ENCODE peak calls at places on chromosome 12, in six cellular contexts. Y, J, V, F, L and C are unnamed samples. For H3K4me1, the result is how much of the 10 kb centered on the place peaks cover.

GRCh38 chr12:51915951-51916350 is 8.6 kb downstream of the ACVRL1 start:
- DNase-seq in Y (no peak), J (no peak), V (peak), F (no peak), L (no peak), C (no peak)

GRCh38 chr12:25677180-25677937 is 124.3 kb upstream of the LMNTD1 start:
- DNase-seq in Y (no peak), J (peak), V (no peak), F (peak), L (no peak), C (no peak)

GRCh38 chr12:131010376-131011131 is 56.8 kb downstream of the ADGRD1 start:
- DNase-seq in Y (no peak), J (no peak), V (no peak), F (no peak), L (no peak), C (no peak)

GRCh38 chr12:39902823-39903222 is 203.1 kb downstream of the SLC2A13 start:
- DNase-seq in Y (no peak), J (peak), V (no peak), F (no peak), L (no peak), C (no peak)

GRCh38 chr12:27500546-27500945 is 23.5 kb upstream of the PPFIBP1 start:
- DNase-seq in Y (no peak), J (no peak), V (no peak), F (no peak), L (no peak), C (no peak)

GRCh38 chr12:49863946-49864816 is 21.3 kb upstream of the BCDIN3D start:
- DNase-seq in Y (no peak), J (no peak), V (no peak), F (no peak), L (no peak), C (peak)

GRCh38 chr12:99985129-99985570 is 414 bp upstream of the ANKS1B start:
- DNase-seq in Y (no peak), J (no peak), V (no peak), F (no peak), L (no peak), C (peak)

GRCh38 chr12:78120866-78121590 is 290.3 kb downstream of the NAV3 start:
- DNase-seq in Y (no peak), J (peak), V (no peak), F (peak), L (no peak), C (no peak)

GRCh38 chr12:80622271-80622670 is 85.2 kb upstream of the MYF6 start:
- DNase-seq in Y (no peak), J (no peak), V (no peak), F (peak), L (no peak), C (peak)

GRCh38 chr12:132881853-132882252 is 5.6 kb downstream of the CHFR start:
- DNase-seq in Y (no peak), J (no peak), V (no peak), F (no peak), L (no peak), C (no peak)

GRCh38 chr12:119772431-119772830 is 104.5 kb downstream of the PRKAB1 start:
- DNase-seq in Y (no peak), J (no peak), V (no peak), F (no peak), L (no peak), C (peak)

GRCh38 chr12:52848661-52849255 is at the start of gene KRT78:
- DNase-seq in Y (no peak), J (no peak), V (peak), F (no peak), L (no peak), C (no peak)

GRCh38 chr12:47939009-47939601 is 24.3 kb upstream of the TMEM106C start:
- DNase-seq in Y (peak), J (no peak), V (no peak), F (no peak), L (no peak), C (no peak)

GRCh38 chr12:23707270-23707669 is 242.2 kb downstream of the SOX5 start:
- DNase-seq in Y (no peak), J (no peak), V (no peak), F (no peak), L (no peak), C (no peak)

GRCh38 chr12:127393896-127394295 is 873.1 kb upstream of the TMEM132C start:
- DNase-seq in Y (no peak), J (peak), V (no peak), F (no peak), L (no peak), C (no peak)

GRCh38 chr12:113347-113746 is 46.8 kb downstream of the IQSEC3 start:
- DNase-seq in Y (no peak), J (no peak), V (peak), F (no peak), L (no peak), C (no peak)

GRCh38 chr12:111842556-111843396 is 748 bp downstream of the MAPKAPK5 start:
- DNase-seq in Y (peak), J (peak), V (no peak), F (peak), L (no peak), C (no peak)

GRCh38 chr12:58915634-58916033 is 4.7 kb downstream of the LRIG3 start:
- DNase-seq in Y (peak), J (peak), V (no peak), F (no peak), L (peak), C (peak)

GRCh38 chr12:19546027-19546426 is 106.7 kb downstream of the AEBP2 start:
- DNase-seq in Y (no peak), J (peak), V (no peak), F (no peak), L (peak), C (no peak)

GRCh38 chr12:113007166-113007565 is 28.8 kb downstream of the OAS2 start:
- DNase-seq in Y (no peak), J (peak), V (no peak), F (peak), L (no peak), C (no peak)

GRCh38 chr12:104056419-104056972 is 6.5 kb upstream of the GLT8D2 start:
- DNase-seq in Y (no peak), J (no peak), V (no peak), F (no peak), L (no peak), C (peak)

GRCh38 chr12:106123551-106123991 is 15.2 kb downstream of the NUAK1 start:
- DNase-seq in Y (no peak), J (no peak), V (peak), F (peak), L (peak), C (peak)

GRCh38 chr12:6554990-6555691 is 701 bp downstream of the IFFO1 start:
- DNase-seq in Y (no peak), J (no peak), V (peak), F (no peak), L (no peak), C (peak)

GRCh38 chr12:5787828-5788227 is 157.2 kb downstream of the ANO2 start:
- DNase-seq in Y (no peak), J (no peak), V (no peak), F (no peak), L (no peak), C (no peak)

GRCh38 chr12:112971248-112971647 is 7.1 kb upstream of the OAS2 start:
- DNase-seq in Y (no peak), J (peak), V (no peak), F (no peak), L (no peak), C (peak)

GRCh38 chr12:64587447-64587846 is 22.8 kb upstream of the RASSF3 start:
- DNase-seq in Y (no peak), J (peak), V (no peak), F (peak), L (no peak), C (no peak)

GRCh38 chr12:79935624-79936040 is 735 bp upstream of the PPP1R12A start:
- DNase-seq in Y (no peak), J (no peak), V (no peak), F (no peak), L (no peak), C (no peak)

GRCh38 chr12:75692883-75693282 is 181.5 kb upstream of the KRR1 start:
- DNase-seq in Y (no peak), J (peak), V (no peak), F (no peak), L (no peak), C (no peak)

GRCh38 chr12:119153477-119154434 is 25.0 kb upstream of the HSPB8 start:
- DNase-seq in Y (peak), J (peak), V (peak), F (peak), L (peak), C (peak)

GRCh38 chr12:70393787-70394519 is 27.9 kb downstream of the KCNMB4 start:
- DNase-seq in Y (no peak), J (peak), V (no peak), F (no peak), L (no peak), C (no peak)

DNA sequence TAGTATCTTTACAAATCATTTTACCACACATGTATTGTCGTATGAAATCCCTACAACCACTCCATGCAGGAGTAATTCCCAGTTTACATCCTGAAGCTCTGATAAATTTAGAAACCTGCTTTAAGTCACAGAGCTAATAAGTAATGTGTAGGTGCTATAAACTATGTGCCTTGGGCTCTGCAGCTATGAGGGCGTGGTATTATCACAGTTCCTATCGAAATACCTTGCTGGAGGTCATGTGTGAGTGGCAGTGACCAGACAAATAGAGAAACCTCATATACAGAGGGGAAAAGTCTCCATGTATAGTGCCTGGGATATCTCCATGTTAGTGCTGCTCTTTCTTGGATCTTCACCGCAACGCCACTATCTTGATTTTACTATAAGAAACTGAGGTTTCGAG is 898 bp upstream of the TBC1D15 start:
- DNase-seq in Y (no peak), J (no peak), V (no peak), F (no peak), L (no peak), C (no peak)
- H3K4me3 ChIP-seq in Y (no peak), J (no peak), V (no peak), F (no peak), L (no peak), C (no peak)

DNA sequence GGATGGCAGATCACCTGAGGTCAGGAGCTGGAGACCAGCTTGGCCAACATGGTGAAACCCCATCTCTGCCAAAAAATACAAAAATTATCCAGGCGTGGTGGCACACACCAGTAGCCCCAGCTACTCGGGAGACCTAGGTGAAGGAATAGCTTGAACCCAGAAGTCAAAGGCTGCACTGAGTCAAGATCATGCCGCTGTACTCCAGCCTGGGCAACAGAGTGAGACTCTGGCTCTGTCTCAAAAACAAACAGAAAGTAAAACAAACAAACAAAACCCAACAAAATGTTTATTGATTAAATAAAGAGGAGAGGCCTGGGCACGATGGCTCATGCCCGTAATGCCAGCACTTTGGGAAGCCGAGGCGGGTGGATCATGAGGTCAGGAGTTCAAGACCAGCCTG is 5.5 kb downstream of the ZCCHC8 start:
- DNase-seq in Y (no peak), J (no peak), V (no peak), F (no peak), L (no peak), C (no peak)
- H3K4me1 ChIP-seq in Y (under half), J (under half), V (under half), F (under half), L (under half), C (under half)

GRCh38 chr12:21774358-21775129 is at the start of gene KCNJ8:
- DNase-seq in Y (no peak), J (peak), V (peak), F (peak), L (peak), C (peak)

GRCh38 chr12:21775130-21775920 is 819 bp upstream of the KCNJ8 start:
- DNase-seq in Y (no peak), J (no peak), V (no peak), F (no peak), L (no peak), C (no peak)

GRCh38 chr12:21771311-21771710 is 3.2 kb downstream of the KCNJ8 start:
- DNase-seq in Y (no peak), J (no peak), V (no peak), F (no peak), L (no peak), C (no peak)

GRCh38 chr12:21773799-21774198 is 707 bp downstream of the KCNJ8 start:
- DNase-seq in Y (no peak), J (no peak), V (no peak), F (no peak), L (no peak), C (no peak)

GRCh38 chr12:21773263-21773741 is 1.2 kb downstream of the KCNJ8 start:
- DNase-seq in Y (peak), J (peak), V (peak), F (peak), L (peak), C (peak)
- H3K4me3 ChIP-seq in Y (no peak), J (peak), V (no peak), F (no peak), L (peak), C (no peak)

GRCh38 chr12:68613209-68613904 is 2.7 kb downstream of the RAP1B start:
- DNase-seq in Y (no peak), J (no peak), V (no peak), F (no peak), L (no peak), C (no peak)
- H3K4me1 ChIP-seq in Y (under half), J (under half), V (under half), F (under half), L (under half), C (under half)

DNA sequence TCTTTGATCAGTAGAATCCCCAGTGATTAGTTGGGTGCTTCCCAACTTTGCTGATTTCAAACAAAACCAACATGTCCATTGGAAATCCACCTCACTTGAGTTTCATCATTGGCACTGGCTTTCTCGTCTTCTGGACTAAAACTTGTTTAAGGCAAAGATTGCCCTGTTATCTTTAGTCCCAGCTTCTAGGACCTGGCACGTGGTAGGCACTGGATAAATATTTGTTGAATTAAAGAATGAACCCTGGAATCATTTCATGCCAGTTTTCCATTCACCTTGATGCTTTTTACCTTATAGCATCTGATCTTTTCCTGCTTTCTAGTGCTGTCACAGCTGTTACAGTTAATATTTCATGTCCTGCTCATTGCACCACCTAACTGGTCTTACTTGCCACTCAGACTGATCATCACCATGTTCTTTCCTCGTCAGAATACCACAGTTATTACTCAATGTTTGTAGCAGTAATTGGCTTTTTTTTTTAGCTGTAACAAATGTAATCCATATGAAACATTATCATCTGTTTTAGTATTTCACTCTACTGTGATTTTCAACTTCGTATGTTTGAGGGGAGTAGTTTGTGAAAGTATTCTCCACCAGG is 7.3 kb upstream of the C12orf50 start:
- DNase-seq in Y (peak), J (peak), V (no peak), F (no peak), L (no peak), C (peak)
- H3K4me3 ChIP-seq in Y (peak), J (peak), V (peak), F (peak), L (peak), C (peak)

GRCh38 chr12:16610743-16611142 is 4.8 kb upstream of the LMO3 start:
- DNase-seq in Y (no peak), J (no peak), V (no peak), F (no peak), L (no peak), C (no peak)

GRCh38 chr12:16612647-16613046 is 6.7 kb upstream of the LMO3 start:
- DNase-seq in Y (no peak), J (peak), V (no peak), F (no peak), L (no peak), C (no peak)

GRCh38 chr12:16609140-16609539 is 3.2 kb upstream of the LMO3 start:
- DNase-seq in Y (no peak), J (no peak), V (no peak), F (no peak), L (peak), C (no peak)

GRCh38 chr12:16610006-16610520 is 4.1 kb upstream of the LMO3 start:
- DNase-seq in Y (no peak), J (no peak), V (no peak), F (no peak), L (peak), C (no peak)

GRCh38 chr12:16611146-16611545 is 5.2 kb upstream of the LMO3 start:
- DNase-seq in Y (no peak), J (no peak), V (no peak), F (no peak), L (no peak), C (no peak)
- H3K4me1 ChIP-seq in Y (under half), J (under half), V (under half), F (under half), L (under half), C (under half)

DNA sequence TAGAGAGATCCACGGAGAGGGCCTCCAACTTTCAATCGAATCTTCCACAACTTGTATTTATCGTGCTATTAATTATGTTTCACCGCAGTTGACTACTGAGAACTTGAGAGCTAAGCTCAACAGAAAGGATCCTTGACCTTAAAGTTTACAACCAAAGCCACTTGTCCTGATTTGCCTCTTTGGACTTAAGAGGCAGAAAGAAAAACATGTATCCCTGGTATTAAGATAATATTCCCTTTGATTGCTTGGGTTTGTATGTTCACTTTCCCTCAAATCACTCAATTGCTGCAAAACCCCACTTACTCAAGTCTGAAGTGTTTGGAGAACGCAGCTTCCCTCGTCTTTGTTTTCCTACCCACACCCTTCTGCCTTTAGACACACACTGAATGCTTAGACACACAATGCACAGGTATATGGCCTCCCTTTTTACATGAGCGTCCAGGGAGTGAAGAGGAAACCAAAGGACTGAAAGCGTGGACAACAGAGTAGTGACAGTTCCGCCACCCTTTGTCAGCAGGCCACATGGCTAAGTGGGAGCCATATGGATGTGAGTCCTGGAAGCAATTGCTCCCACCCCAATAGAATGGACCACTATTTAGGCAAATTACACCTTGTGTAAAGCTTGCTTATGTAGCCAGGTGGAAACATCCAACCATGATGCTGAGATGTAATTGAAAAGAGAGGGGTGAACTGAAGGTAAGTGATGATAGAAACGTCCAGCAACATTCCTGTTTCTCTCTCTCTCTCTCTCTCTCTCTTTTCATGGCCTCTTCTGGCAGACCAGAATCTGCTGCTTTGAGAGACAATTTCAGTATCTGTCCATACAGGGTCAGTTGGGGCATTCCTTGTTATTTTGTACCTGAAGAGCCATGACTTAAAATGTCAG is 1.4 kb upstream of the PKP2 start:
- DNase-seq in Y (no peak), J (no peak), V (no peak), F (no peak), L (no peak), C (no peak)
- H3K4me3 ChIP-seq in Y (peak), J (peak), V (no peak), F (no peak), L (no peak), C (no peak)

DNA sequence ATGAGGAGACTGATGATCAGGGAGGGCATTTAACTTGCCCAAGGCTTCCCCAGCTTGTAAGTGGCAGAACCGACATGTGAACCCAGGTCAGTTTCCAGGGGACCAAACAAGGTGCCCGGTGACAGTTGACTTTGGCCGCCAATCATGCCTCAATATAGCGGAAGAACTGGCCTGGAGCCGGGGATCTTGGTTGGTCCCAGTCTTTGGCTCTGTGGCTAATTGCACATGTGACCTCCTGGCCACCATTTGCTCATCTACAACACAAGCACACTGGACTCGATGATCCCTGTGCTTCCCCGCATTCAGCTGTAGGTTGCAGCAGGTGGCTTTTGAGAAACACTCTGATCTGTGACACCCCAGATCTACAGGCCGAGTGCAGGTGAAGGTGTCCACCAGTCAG is 13.9 kb downstream of the ACACB start:
- DNase-seq in Y (no peak), J (no peak), V (no peak), F (no peak), L (no peak), C (no peak)
- H3K4me1 ChIP-seq in Y (under half), J (under half), V (under half), F (under half), L (under half), C (under half)